ENCODE peak calls at places on chromosomes 13 and 19, in six cellular contexts. P, G, H, T, K and Y are unnamed samples.

GRCh38 chr13:107209811-107210210 is 641.9 kb upstream of the ARGLU1 start:
- DNase-seq in G (peak), T (no peak), P (no peak), H (no peak), K (no peak), Y (no peak)

GRCh38 chr13:110352735-110353134 is 45.7 kb downstream of the COL4A2 start:
- DNase-seq in P (no peak), K (no peak), G (no peak), T (no peak), H (no peak), Y (no peak)

GRCh38 chr19:55912916-55913315 is 19.2 kb downstream of the NLRP13 start:
- DNase-seq in H (no peak), G (no peak), P (no peak), T (no peak), K (no peak), Y (no peak)

GRCh38 chr19:19539738-19540703 is 2.0 kb downstream of the CILP2 start:
- DNase-seq in H (no peak), K (no peak), T (peak), P (no peak), G (peak), Y (no peak)

GRCh38 chr13:112710855-112711527 is 21.2 kb downstream of the ATP11A start:
- DNase-seq in T (no peak), K (no peak), H (no peak), G (no peak), P (no peak), Y (no peak)

GRCh38 chr19:31937983-31938382 is 407.4 kb upstream of the ZNF507 start:
- DNase-seq in K (no peak), P (no peak), H (no peak), T (no peak), G (no peak), Y (no peak)

GRCh38 chr19:2551864-2552185 is 75.9 kb downstream of the GADD45B start:
- DNase-seq in T (no peak), H (no peak), G (no peak), K (no peak), P (no peak), Y (no peak)

GRCh38 chr13:105343134-105343806 is 1192.2 kb downstream of the EFNB2 start:
- DNase-seq in H (no peak), T (no peak), G (no peak), P (no peak), K (no peak), Y (no peak)

GRCh38 chr13:99352351-99353271 is 45.4 kb upstream of the GPR183 start:
- DNase-seq in T (peak), G (no peak), H (no peak), P (no peak), K (no peak), Y (no peak)

GRCh38 chr13:106242554-106242953 is 292.9 kb downstream of the EFNB2 start:
- DNase-seq in K (no peak), P (no peak), T (no peak), G (peak), H (no peak), Y (no peak)

GRCh38 chr13:30805603-30806011 is 70.3 kb downstream of the ALOX5AP start:
- DNase-seq in H (no peak), K (no peak), T (no peak), P (peak), G (no peak), Y (peak)

GRCh38 chr19:39704181-39705044 is at the start of gene LGALS14:
- DNase-seq in G (no peak), T (peak), K (no peak), H (no peak), P (no peak), Y (no peak)

GRCh38 chr19:56107626-56108351 is 13.3 kb downstream of the ZNF787 start:
- DNase-seq in P (no peak), H (no peak), G (no peak), T (no peak), K (no peak), Y (no peak)

GRCh38 chr19:55226273-55226672 is 2.3 kb downstream of the TMEM86B start:
- DNase-seq in P (no peak), T (no peak), H (no peak), G (no peak), K (no peak), Y (no peak)

GRCh38 chr19:13206581-13206980 is 56.4 kb downstream of the IER2 start:
- DNase-seq in P (no peak), T (no peak), K (no peak), G (no peak), H (no peak), Y (no peak)

GRCh38 chr19:50817941-50818858 is 5.4 kb downstream of the KLK1 start:
- DNase-seq in K (no peak), G (peak), T (peak), P (peak), H (no peak), Y (no peak)

GRCh38 chr19:2549701-2550191 is 73.8 kb downstream of the GADD45B start:
- DNase-seq in P (no peak), K (no peak), T (no peak), H (no peak), G (peak), Y (peak)

GRCh38 chr19:46426506-46427162 is 2.1 kb downstream of the PNMA8C start:
- DNase-seq in T (peak), K (peak), P (peak), H (no peak), G (peak), Y (peak)

GRCh38 chr19:46766569-46767317 is 20.5 kb upstream of the STRN4 start:
- DNase-seq in G (no peak), T (peak), P (peak), K (no peak), H (no peak), Y (no peak)

GRCh38 chr19:30710721-30711120 is 338.5 kb downstream of the ZNF536 start:
- DNase-seq in H (no peak), K (no peak), P (no peak), G (no peak), T (no peak), Y (no peak)

GRCh38 chr19:48030073-48030472 is 13.8 kb downstream of the CABP5 start:
- DNase-seq in K (no peak), G (no peak), H (no peak), T (no peak), P (no peak), Y (no peak)

GRCh38 chr13:49840266-49840665 is 47.8 kb upstream of the KPNA3 start:
- DNase-seq in G (no peak), K (no peak), T (no peak), H (no peak), P (no peak), Y (no peak)

GRCh38 chr19:917323-918151 is at the start of gene KISS1R:
- DNase-seq in H (no peak), P (peak), K (no peak), T (peak), G (peak), Y (no peak)

GRCh38 chr19:4531562-4532165 is 3.4 kb downstream of the PLIN5 start:
- DNase-seq in P (no peak), G (no peak), T (no peak), H (no peak), K (no peak), Y (no peak)

GRCh38 chr19:38163419-38164290 is 60.4 kb downstream of the DPF1 start:
- DNase-seq in P (no peak), T (no peak), G (no peak), H (no peak), K (no peak), Y (no peak)

GRCh38 chr19:51138549-51138979 is 3.5 kb upstream of the SIGLEC7 start:
- DNase-seq in H (no peak), P (no peak), T (no peak), G (no peak), K (no peak), Y (peak)

GRCh38 chr19:56383826-56384605 is 9.3 kb downstream of the ZNF582 start:
- DNase-seq in P (no peak), G (no peak), K (no peak), H (no peak), T (no peak), Y (no peak)

GRCh38 chr19:31639306-31639705 is 290.1 kb upstream of the TSHZ3 start:
- DNase-seq in P (no peak), G (peak), K (no peak), T (no peak), H (no peak), Y (no peak)

GRCh38 chr13:46057251-46058015 is 4.9 kb upstream of the ZC3H13 start:
- DNase-seq in P (no peak), H (no peak), G (peak), K (no peak), T (no peak), Y (peak)

GRCh38 chr13:50805805-50806204 is 37.7 kb downstream of the DLEU7 start:
- DNase-seq in G (peak), K (no peak), H (no peak), P (no peak), T (no peak), Y (no peak)

GRCh38 chr19:45305421-45305820 is 17.3 kb downstream of the CKM start:
- DNase-seq in H (no peak), P (no peak), G (peak), T (no peak), K (no peak), Y (no peak)

GRCh38 chr13:110109910-110110309 is 197.0 kb downstream of the COL4A1 start:
- DNase-seq in T (no peak), P (no peak), H (no peak), K (no peak), G (peak), Y (peak)

GRCh38 chr19:1875646-1876493 is 9.4 kb downstream of the ABHD17A start:
- DNase-seq in T (peak), K (peak), H (no peak), P (peak), G (peak), Y (peak)